ENCODE peak calls at places on chromosomes 11 and 22, in four cellular contexts. T is body of pancreas, F is psoas muscle, V is mucosa of descending colon. D is an unnamed sample.
A peak's percentile ranks its signal among the peaks of the same experiment; 100 is the strongest.

GRCh38 chr22:20315337-20316216 is 4.3 kb downstream of the DGCR6L start:
- DNase-seq in T (no peak), F (no peak), V (no peak), D (no peak)

GRCh38 chr11:18495268-18495667 is 31.5 kb downstream of the TSG101 start:
- DNase-seq in T (no peak), F (no peak), V (no peak), D (no peak)

GRCh38 chr11:4006946-4007680 is 87.5 kb upstream of the RRM1 start:
- DNase-seq in T (no peak), F (no peak), V (no peak), D (no peak)

GRCh38 chr11:126392638-126393023 is 37.1 kb downstream of the ST3GAL4 start:
- DNase-seq in T (no peak), F (no peak), V (no peak), D (no peak)

GRCh38 chr11:121329786-121330395 is 37.3 kb downstream of the SC5D start:
- DNase-seq in T (no peak), F (no peak), V (no peak), D (peak; percentile 63)

GRCh38 chr11:70527429-70528045 is 129.2 kb downstream of the CTTN start:
- DNase-seq in T (no peak), F (no peak), V (peak; percentile 8), D (no peak)

GRCh38 chr22:44269117-44269498 is 43.6 kb downstream of the SHISAL1 start:
- DNase-seq in T (no peak), F (no peak), V (no peak), D (no peak)

GRCh38 chr11:63243533-63243932 is at the start of gene SLC22A25:
- DNase-seq in T (no peak), F (no peak), V (no peak), D (no peak)

GRCh38 chr11:134026655-134027343 is 42.1 kb upstream of the JAM3 start:
- DNase-seq in T (peak; percentile 47), F (no peak), V (no peak), D (no peak)

GRCh38 chr11:11708256-11708655 is 86.5 kb upstream of the GALNT18 start:
- DNase-seq in T (no peak), F (no peak), V (no peak), D (no peak)

GRCh38 chr11:61718613-61719302 is 33.7 kb upstream of the MYRF start:
- DNase-seq in T (no peak), F (no peak), V (no peak), D (no peak)

GRCh38 chr11:31794546-31794945 is 16.6 kb downstream of the PAX6 start:
- DNase-seq in T (no peak), F (no peak), V (no peak), D (no peak)

GRCh38 chr11:61126266-61126665 is 24.0 kb downstream of the CD5 start:
- DNase-seq in T (peak; percentile 24), F (peak; percentile 46), V (no peak), D (no peak)

GRCh38 chr22:25747245-25747944 is 5.4 kb downstream of the MYO18B start:
- DNase-seq in T (peak; percentile 44), F (peak; percentile 90), V (peak; percentile 36), D (peak; percentile 38)

GRCh38 chr11:129278586-129279319 is 86.6 kb upstream of the ARHGAP32 start:
- DNase-seq in T (peak; percentile 48), F (peak; percentile 21), V (peak; percentile 58), D (peak; percentile 30)

GRCh38 chr22:31683181-31684105 is 21.4 kb upstream of the PISD start:
- DNase-seq in T (no peak), F (peak; percentile 24), V (no peak), D (no peak)

GRCh38 chr11:6610591-6610990 is 1.4 kb downstream of the TAF10 start:
- DNase-seq in T (no peak), F (no peak), V (no peak), D (no peak)

GRCh38 chr11:36155770-36156485 is 133.3 kb downstream of the COMMD9 start:
- DNase-seq in T (no peak), F (no peak), V (no peak), D (no peak)

GRCh38 chr22:33917744-33918406 is 2.4 kb downstream of the LARGE1 start:
- DNase-seq in T (no peak), F (no peak), V (no peak), D (no peak)

GRCh38 chr11:69231466-69232018 is 62.4 kb upstream of the MYEOV start:
- DNase-seq in T (no peak), F (no peak), V (no peak), D (no peak)

GRCh38 chr22:46054878-46055158 is 77.9 kb upstream of the WNT7B start:
- DNase-seq in T (peak; percentile 19), F (no peak), V (no peak), D (peak; percentile 14)

GRCh38 chr11:117872420-117872961 is 4.0 kb downstream of the FXYD6 start:
- DNase-seq in T (no peak), F (no peak), V (no peak), D (no peak)

GRCh38 chr11:69463181-69463891 is 18.1 kb upstream of the LINC01488 start:
- DNase-seq in T (no peak), F (peak; percentile 44), V (peak; percentile 49), D (no peak)

GRCh38 chr22:29647954-29648737 is 44.7 kb downstream of the NF2 start:
- DNase-seq in T (no peak), F (no peak), V (no peak), D (no peak)

GRCh38 chr11:26905368-26905767 is 88.5 kb upstream of the FIBIN start:
- DNase-seq in T (no peak), F (no peak), V (no peak), D (no peak)

GRCh38 chr22:34324763-34325162 is 404.5 kb upstream of the LARGE1 start:
- DNase-seq in T (no peak), F (no peak), V (no peak), D (no peak)

GRCh38 chr11:10658621-10659338 is 34.8 kb downstream of the IRAG1 start:
- DNase-seq in T (no peak), F (no peak), V (no peak), D (no peak)

GRCh38 chr11:75718406-75719088 is 909 bp downstream of the MOGAT2 start:
- DNase-seq in T (no peak), F (no peak), V (no peak), D (no peak)

GRCh38 chr11:65883786-65884715 is 4.2 kb downstream of the FIBP start:
- DNase-seq in T (no peak), F (no peak), V (peak; percentile 31), D (no peak)

GRCh38 chr11:65885808-65886536 is 2.3 kb downstream of the FIBP start:
- DNase-seq in T (no peak), F (no peak), V (peak; percentile 18), D (peak; percentile 70)

GRCh38 chr11:65884716-65885092 is 3.6 kb downstream of the FIBP start:
- DNase-seq in T (peak; percentile 82), F (peak; percentile 80), V (peak; percentile 86), D (peak; percentile 74)

GRCh38 chr11:65887026-65887722 is 1.1 kb downstream of the FIBP start:
- DNase-seq in T (no peak), F (no peak), V (peak; percentile 45), D (peak; percentile 60)

DNA sequence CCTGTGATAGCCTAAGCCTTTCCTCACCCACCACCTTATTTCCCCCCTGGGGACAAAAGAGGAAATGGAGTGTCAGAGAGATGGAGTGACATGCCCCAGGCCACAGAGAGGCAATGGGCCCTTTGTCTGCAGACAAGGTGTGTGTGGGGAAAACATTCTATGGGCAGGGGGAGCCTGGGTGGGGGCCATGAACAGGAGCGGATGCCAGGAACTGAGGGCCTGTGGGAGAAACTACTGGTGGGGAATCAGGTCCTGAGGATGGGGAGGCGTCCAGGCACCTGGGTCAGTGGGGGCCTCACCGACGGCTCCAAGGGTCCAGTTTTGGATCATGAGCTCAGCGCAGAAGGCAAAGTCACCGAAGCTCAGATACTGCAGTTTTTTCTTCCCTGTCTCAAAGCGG is 3.0 kb downstream of the FIBP start:
- DNase-seq in T (no peak), F (no peak), V (peak; percentile 26), D (no peak)
- H3K4me1 ChIP-seq in T (peaks cover 32% of the 10 kb centered on the region), F (peaks cover 19% of the 10 kb centered on the region), V (peaks cover 21% of the 10 kb centered on the region), D (peaks cover 11% of the 10 kb centered on the region)

DNA sequence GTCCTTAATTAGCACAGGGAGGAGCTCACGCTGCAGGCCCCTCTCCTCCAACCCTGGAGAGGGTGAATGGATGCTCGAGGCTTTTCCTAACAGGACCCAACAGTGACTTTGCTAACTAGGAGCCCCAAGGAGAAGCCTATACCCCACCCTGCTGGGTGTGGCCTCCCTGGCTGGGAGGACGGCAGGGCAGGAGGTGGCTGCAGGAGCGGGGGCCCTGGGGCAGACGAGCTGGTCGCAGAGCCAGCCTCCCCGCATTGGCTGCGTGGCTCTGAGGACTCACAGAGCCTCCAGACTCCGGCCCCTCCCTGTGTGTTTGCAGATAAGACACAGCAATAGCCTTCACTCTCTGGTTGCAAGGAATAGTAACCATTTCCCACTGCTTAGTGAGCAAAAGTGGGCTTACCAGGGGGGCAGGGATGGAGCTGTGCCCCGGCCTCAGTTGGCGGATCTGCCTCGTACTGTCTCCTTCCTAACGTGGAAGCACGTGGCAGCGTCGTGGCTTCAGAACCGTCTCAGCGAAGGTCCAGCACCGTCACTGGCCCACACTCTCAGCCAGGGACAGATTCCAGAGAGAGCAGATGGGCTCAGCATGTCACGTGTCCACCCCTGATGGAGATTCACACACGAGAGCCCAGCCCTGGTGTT is 1087.5 kb downstream of the BRD1 start:
- DNase-seq in T (no peak), F (no peak), V (peak; percentile 7), D (no peak)
- H3K4me3 ChIP-seq in T (no peak overlapping the region), F (no peak overlapping the region), V (no peak overlapping the region), D (no peak overlapping the region)

GRCh38 chr11:58594826-58595225 is 16.0 kb downstream of the ZFP91 start:
- DNase-seq in T (no peak), F (no peak), V (no peak), D (peak; percentile 76)

GRCh38 chr11:58600510-58600909 is 21.6 kb downstream of the ZFP91 start:
- DNase-seq in T (no peak), F (no peak), V (no peak), D (no peak)

GRCh38 chr11:58597749-58598148 is 18.9 kb downstream of the ZFP91 start:
- DNase-seq in T (no peak), F (no peak), V (no peak), D (no peak)

GRCh38 chr11:58592760-58593472 is 14.1 kb downstream of the ZFP91 start:
- DNase-seq in T (peak; percentile 74), F (no peak), V (peak; percentile 60), D (peak; percentile 58)

GRCh38 chr11:58596621-58597020 is 17.8 kb downstream of the ZFP91 start:
- DNase-seq in T (no peak), F (no peak), V (no peak), D (no peak)
- H3K4me1 ChIP-seq in T (peaks cover 41% of the 10 kb centered on the region), F (peaks cover 53% of the 10 kb centered on the region), V (peaks cover 39% of the 10 kb centered on the region), D (peaks cover 6% of the 10 kb centered on the region)

GRCh38 chr11:2384723-2385041 is 7.6 kb downstream of the CD81 start:
- DNase-seq in T (no peak), F (peak; percentile 9), V (no peak), D (no peak)
- H3K4me3 ChIP-seq in T (no peak overlapping the region), F (no peak overlapping the region), V (no peak overlapping the region), D (no peak overlapping the region)

GRCh38 chr22:17120281-17120680 is 879 bp downstream of the TMEM121B start:
- DNase-seq in T (peak; percentile 77), F (peak; percentile 68), V (peak; percentile 69), D (peak; percentile 19)
- H3K4me1 ChIP-seq in T (peaks cover 11% of the 10 kb centered on the region), F (peaks cover 5% of the 10 kb centered on the region), V (peaks cover 15% of the 10 kb centered on the region), D (no peaks in the 10 kb centered on the region)

GRCh38 chr11:45216031-45216430 is 69.6 kb downstream of the PRDM11 start:
- DNase-seq in T (no peak), F (no peak), V (no peak), D (no peak)
- H3K4me3 ChIP-seq in T (no peak overlapping the region), F (no peak overlapping the region), V (no peak overlapping the region), D (no peak overlapping the region)